ENCODE peak calls at places on chromosomes 7 and 10, in seven cellular contexts. C, X, Z, S, U, M and A are unnamed samples.

GRCh38 chr7:100400656-100401055 is 27.4 kb downstream of the PILRA start:
- DNase-seq in C (no peak), X (no peak), Z (no peak), S (no peak), U (peak; percentile 10), M (no peak), A (no peak)

GRCh38 chr7:964401-965231 is 10.1 kb upstream of the ADAP1 start:
- DNase-seq in C (no peak), X (no peak), Z (peak; percentile 59), S (no peak), U (no peak), M (peak; percentile 16), A (peak; percentile 35)

GRCh38 chr10:43952760-43953159 is 304.1 kb upstream of the ZNF32 start:
- DNase-seq in C (no peak), X (no peak), Z (no peak), S (no peak), U (no peak), M (no peak), A (no peak)

GRCh38 chr10:26410356-26410755 is 27.8 kb upstream of the APBB1IP start:
- DNase-seq in C (no peak), X (no peak), Z (no peak), S (no peak), U (no peak), M (no peak), A (no peak)

GRCh38 chr7:44291733-44292395 is 33.5 kb downstream of the CAMK2B start:
- DNase-seq in C (no peak), X (no peak), Z (no peak), S (peak; percentile 0), U (no peak), M (no peak), A (no peak)

GRCh38 chr10:77643795-77644468 is 6.3 kb upstream of the KCNMA1 start:
- DNase-seq in C (no peak), X (peak; percentile 37), Z (peak; percentile 77), S (no peak), U (peak; percentile 17), M (peak; percentile 25), A (no peak)

GRCh38 chr10:6027929-6028328 is 34.2 kb downstream of the IL2RA start:
- DNase-seq in C (no peak), X (no peak), Z (no peak), S (no peak), U (no peak), M (no peak), A (no peak)

GRCh38 chr7:684416-684815 is 42.1 kb upstream of the DNAAF5 start:
- DNase-seq in C (no peak), X (no peak), Z (no peak), S (no peak), U (no peak), M (no peak), A (no peak)

GRCh38 chr7:22390512-22390911 is 33.6 kb upstream of the RAPGEF5 start:
- DNase-seq in C (no peak), X (no peak), Z (no peak), S (no peak), U (no peak), M (no peak), A (no peak)

GRCh38 chr10:91210435-91210834 is 10.0 kb upstream of the PCGF5 start:
- DNase-seq in C (no peak), X (no peak), Z (no peak), S (no peak), U (no peak), M (peak; percentile 99), A (no peak)

GRCh38 chr10:8640878-8641277 is 586.4 kb downstream of the GATA3 start:
- DNase-seq in C (no peak), X (no peak), Z (no peak), S (no peak), U (no peak), M (no peak), A (no peak)

GRCh38 chr7:16803881-16804673 is 722 bp downstream of the AGR2 start:
- DNase-seq in C (no peak), X (no peak), Z (peak; percentile 38), S (no peak), U (no peak), M (peak; percentile 30), A (no peak)

GRCh38 chr7:26480166-26480565 is 188.5 kb downstream of the SNX10 start:
- DNase-seq in C (no peak), X (no peak), Z (no peak), S (no peak), U (no peak), M (no peak), A (no peak)

GRCh38 chr10:77791506-77791905 is 135.0 kb downstream of the DLG5 start:
- DNase-seq in C (no peak), X (no peak), Z (no peak), S (no peak), U (no peak), M (no peak), A (no peak)

GRCh38 chr7:79786187-79786586 is 332.7 kb upstream of the MAGI2 start:
- DNase-seq in C (no peak), X (no peak), Z (peak; percentile 25), S (no peak), U (no peak), M (no peak), A (no peak)